ENCODE peak calls at places on chromosomes 16 and 17, in six cellular contexts. U, T, Y, P, B and I are unnamed samples.
A peak's percentile ranks its signal among the peaks of the same experiment; 100 is the strongest.

GRCh38 chr17:9647014-9647413 is 1.7 kb downstream of the USP43 start:
- DNase-seq in U (no peak), T (no peak), Y (no peak), P (no peak), B (no peak), I (peak; percentile 42)

GRCh38 chr17:65027305-65027704 is 29.2 kb downstream of the GNA13 start:
- DNase-seq in U (no peak), T (peak; percentile 3), Y (no peak), P (peak; percentile 15), B (peak; percentile 79), I (peak; percentile 29)

GRCh38 chr17:31068291-31068690 is 26.5 kb upstream of the NF1 start:
- DNase-seq in U (no peak), T (peak; percentile 19), Y (no peak), P (peak; percentile 37), B (peak; percentile 66), I (peak; percentile 53)

GRCh38 chr17:38798614-38799500 is 499 bp downstream of the PIP4K2B start:
- DNase-seq in U (peak; percentile 35), T (no peak), Y (no peak), P (peak; percentile 27), B (peak; percentile 64), I (peak; percentile 75)

GRCh38 chr17:57284984-57285646 is 28.8 kb downstream of the MSI2 start:
- DNase-seq in U (no peak), T (no peak), Y (no peak), P (peak; percentile 65), B (no peak), I (no peak)

GRCh38 chr16:82943371-82943770 is 316.6 kb downstream of the CDH13 start:
- DNase-seq in U (no peak), T (no peak), Y (no peak), P (no peak), B (no peak), I (peak; percentile 6)

GRCh38 chr16:70270176-70270575 is 18.4 kb upstream of the EXOSC6 start:
- DNase-seq in U (no peak), T (no peak), Y (no peak), P (no peak), B (no peak), I (no peak)

GRCh38 chr16:11405331-11406176 is 60.3 kb downstream of the RMI2 start:
- DNase-seq in U (no peak), T (no peak), Y (peak; percentile 8), P (peak; percentile 67), B (peak; percentile 36), I (peak; percentile 64)

GRCh38 chr17:7219434-7219811 is 213 bp downstream of the DLG4 start:
- DNase-seq in U (no peak), T (no peak), Y (no peak), P (no peak), B (no peak), I (no peak)

GRCh38 chr17:28509784-28510183 is 3.6 kb downstream of the FOXN1 start:
- DNase-seq in U (no peak), T (no peak), Y (no peak), P (no peak), B (no peak), I (no peak)

GRCh38 chr16:86844691-86845090 is 266.3 kb downstream of the FOXL1 start:
- DNase-seq in U (no peak), T (no peak), Y (no peak), P (no peak), B (no peak), I (no peak)

GRCh38 chr17:48441231-48441711 is 11.3 kb upstream of the SKAP1 start:
- DNase-seq in U (no peak), T (no peak), Y (no peak), P (no peak), B (no peak), I (peak; percentile 55)

GRCh38 chr17:65433592-65433991 is 127.9 kb downstream of the AXIN2 start:
- DNase-seq in U (no peak), T (no peak), Y (no peak), P (no peak), B (no peak), I (no peak)

GRCh38 chr17:75847595-75848522 is 3.7 kb upstream of the UNC13D start:
- DNase-seq in U (no peak), T (no peak), Y (no peak), P (no peak), B (no peak), I (no peak)

GRCh38 chr17:32142857-32143524 is 689 bp downstream of the RHOT1 start:
- DNase-seq in U (no peak), T (no peak), Y (no peak), P (peak; percentile 49), B (peak; percentile 74), I (peak; percentile 72)

GRCh38 chr16:54447606-54448440 is 161.2 kb upstream of the IRX3 start:
- DNase-seq in U (no peak), T (peak; percentile 57), Y (no peak), P (no peak), B (peak; percentile 87), I (no peak)

GRCh38 chr17:39639566-39640458 is 2.9 kb downstream of the STARD3 start:
- DNase-seq in U (no peak), T (no peak), Y (no peak), P (no peak), B (peak; percentile 21), I (no peak)

GRCh38 chr17:45298546-45299285 is 18.1 kb downstream of the MAP3K14 start:
- DNase-seq in U (no peak), T (no peak), Y (no peak), P (no peak), B (peak; percentile 89), I (peak; percentile 60)

GRCh38 chr16:86515780-86516617 is 5.7 kb downstream of the FOXF1 start:
- DNase-seq in U (no peak), T (no peak), Y (no peak), P (no peak), B (peak; percentile 25), I (no peak)